ENCODE peak calls at places on chromosome 15, in six cellular contexts. K is PC-3, O is Karpas-422, X is HCT116, Y is GM23248, T is SK-N-SH. V is an unnamed sample. For H3K9me2, the result is how much of the 10 kb centered on the place peaks cover.

GRCh38 chr15:75067123-75067854 is 43.9 kb downstream of the PPCDC start:
- DNase-seq in K (peak), O (no peak), X (peak), Y (peak), T (no peak), V (peak)

GRCh38 chr15:39583586-39584265 is 2.8 kb downstream of the THBS1 start:
- DNase-seq in K (peak), O (peak), X (no peak), Y (peak), T (peak), V (peak)

GRCh38 chr15:34233614-34234013 is 8.8 kb downstream of the EMC4 start:
- DNase-seq in K (no peak), O (no peak), X (no peak), Y (no peak), T (no peak), V (no peak)

GRCh38 chr15:81450721-81451120 is 76.7 kb upstream of the TMC3 start:
- DNase-seq in K (no peak), O (no peak), X (no peak), Y (no peak), T (no peak), V (no peak)

GRCh38 chr15:48547305-48547704 is 98.2 kb downstream of the FBN1 start:
- DNase-seq in K (no peak), O (no peak), X (no peak), Y (peak), T (no peak), V (no peak)

GRCh38 chr15:31238369-31238768 is 88.3 kb upstream of the KLF13 start:
- DNase-seq in K (no peak), O (no peak), X (no peak), Y (no peak), T (no peak), V (no peak)

GRCh38 chr15:34644851-34645250 is 61.4 kb upstream of the GOLGA8B start:
- DNase-seq in K (no peak), O (no peak), X (no peak), Y (no peak), T (peak), V (no peak)

GRCh38 chr15:40047413-40048154 is 8.6 kb upstream of the SRP14 start:
- DNase-seq in K (peak), O (no peak), X (no peak), Y (peak), T (no peak), V (peak)

GRCh38 chr15:100670505-100671021 is 68.2 kb downstream of the ASB7 start:
- DNase-seq in K (no peak), O (no peak), X (no peak), Y (no peak), T (no peak), V (no peak)

DNA sequence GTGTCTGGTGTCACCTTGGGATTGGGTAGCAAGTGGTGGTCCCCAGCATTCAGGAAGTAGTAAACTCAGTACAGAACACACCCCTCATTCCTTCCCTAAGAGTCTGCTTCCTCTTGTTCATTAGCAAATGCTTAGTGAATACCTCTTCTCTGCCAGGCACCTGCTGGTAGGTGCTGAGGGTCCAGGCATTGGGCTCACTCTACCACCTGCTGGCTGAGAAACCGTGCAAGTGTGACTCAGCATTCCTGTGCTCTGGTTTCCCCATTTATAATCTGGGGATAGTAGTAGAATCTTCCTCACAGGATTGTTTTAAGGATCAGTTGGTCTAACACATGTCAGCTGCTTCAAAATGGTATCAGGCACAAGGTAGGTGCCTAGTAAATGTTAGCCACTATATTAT is 4.8 kb downstream of the SHF start:
- DNase-seq in K (no peak), O (peak), X (no peak), Y (no peak), T (no peak), V (no peak)
- H3K9ac ChIP-seq in K (no peak), O (peak), X (no peak), Y (no peak), T (no peak), V (no peak)

DNA sequence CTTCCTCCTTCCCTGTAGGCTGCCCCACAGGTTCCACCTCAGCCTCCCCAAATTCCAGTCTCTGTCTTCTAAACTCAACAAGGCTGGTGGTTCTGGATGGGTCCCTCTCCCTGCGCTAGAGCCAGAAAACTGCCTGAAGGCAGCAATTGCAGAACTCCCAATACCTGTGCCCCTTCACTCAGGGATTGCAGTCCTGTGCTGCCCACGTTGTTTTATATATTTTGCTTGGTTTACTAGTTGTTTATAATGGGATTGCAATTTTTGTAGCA is 14.8 kb upstream of the NPTN start:
- DNase-seq in K (no peak), O (no peak), X (no peak), Y (no peak), T (no peak), V (no peak)
- H3K9me2 ChIP-seq in K (under half), O (under half), X (under half), Y (under half), T (under half), V (under half)

GRCh38 chr15:67084561-67084960 is 19.2 kb downstream of the SMAD3 start:
- DNase-seq in K (no peak), O (no peak), X (no peak), Y (no peak), T (no peak), V (no peak)

GRCh38 chr15:67083135-67083766 is 17.8 kb downstream of the SMAD3 start:
- DNase-seq in K (no peak), O (no peak), X (no peak), Y (peak), T (no peak), V (no peak)

GRCh38 chr15:67080118-67080899 is 14.9 kb downstream of the SMAD3 start:
- DNase-seq in K (no peak), O (no peak), X (no peak), Y (peak), T (no peak), V (peak)

GRCh38 chr15:67080900-67081431 is 15.6 kb downstream of the SMAD3 start:
- DNase-seq in K (peak), O (peak), X (no peak), Y (peak), T (no peak), V (peak)

GRCh38 chr15:67082007-67082536 is 16.7 kb downstream of the SMAD3 start:
- DNase-seq in K (peak), O (no peak), X (no peak), Y (no peak), T (no peak), V (peak)
- H3K9ac ChIP-seq in K (no peak), O (no peak), X (no peak), Y (peak), T (no peak), V (no peak)

GRCh38 chr15:44668925-44669324 is 5.5 kb upstream of the SPG11 start:
- DNase-seq in K (no peak), O (no peak), X (no peak), Y (no peak), T (no peak), V (peak)

GRCh38 chr15:44675911-44676310 is 12.4 kb upstream of the SPG11 start:
- DNase-seq in K (no peak), O (no peak), X (no peak), Y (no peak), T (no peak), V (no peak)

GRCh38 chr15:44670087-44670945 is 6.9 kb upstream of the SPG11 start:
- DNase-seq in K (no peak), O (no peak), X (no peak), Y (no peak), T (no peak), V (no peak)

GRCh38 chr15:44676676-44677075 is 13.2 kb upstream of the SPG11 start:
- DNase-seq in K (no peak), O (no peak), X (no peak), Y (no peak), T (no peak), V (peak)

GRCh38 chr15:44673639-44674038 is 10.2 kb upstream of the SPG11 start:
- DNase-seq in K (no peak), O (no peak), X (no peak), Y (no peak), T (no peak), V (no peak)
- H3K9me2 ChIP-seq in K (under half), O (under half), X (under half), Y (under half), T (under half), V (under half)

GRCh38 chr15:72176155-72176554 is 21.4 kb downstream of the GRAMD2A start:
- DNase-seq in K (no peak), O (no peak), X (no peak), Y (no peak), T (no peak), V (no peak)

GRCh38 chr15:72180771-72181324 is 16.7 kb downstream of the GRAMD2A start:
- DNase-seq in K (no peak), O (no peak), X (no peak), Y (no peak), T (no peak), V (no peak)

GRCh38 chr15:72179950-72180581 is 17.5 kb downstream of the GRAMD2A start:
- DNase-seq in K (no peak), O (no peak), X (no peak), Y (no peak), T (no peak), V (no peak)

GRCh38 chr15:72176743-72177142 is 20.8 kb downstream of the GRAMD2A start:
- DNase-seq in K (no peak), O (no peak), X (no peak), Y (no peak), T (no peak), V (no peak)

GRCh38 chr15:72178976-72179585 is 18.5 kb downstream of the GRAMD2A start:
- DNase-seq in K (no peak), O (no peak), X (no peak), Y (no peak), T (no peak), V (no peak)
- H3K9ac ChIP-seq in K (no peak), O (no peak), X (no peak), Y (no peak), T (no peak), V (no peak)

GRCh38 chr15:76334438-76335004 is 2.1 kb upstream of the ISL2 start:
- DNase-seq in K (no peak), O (no peak), X (no peak), Y (no peak), T (no peak), V (no peak)
- H3K9me2 ChIP-seq in K (under half), O (under half), X (under half), Y (under half), T (under half), V (under half)

GRCh38 chr15:55589297-55589696 is 1.2 kb upstream of the PYGO1 start:
- DNase-seq in K (no peak), O (no peak), X (no peak), Y (no peak), T (peak), V (no peak)

GRCh38 chr15:55587321-55588069 is 650 bp downstream of the PYGO1 start:
- DNase-seq in K (peak), O (no peak), X (no peak), Y (peak), T (peak), V (peak)

GRCh38 chr15:55588818-55589122 is 625 bp upstream of the PYGO1 start:
- DNase-seq in K (peak), O (no peak), X (no peak), Y (no peak), T (no peak), V (no peak)

GRCh38 chr15:55586808-55587207 is 1.3 kb downstream of the PYGO1 start:
- DNase-seq in K (no peak), O (no peak), X (no peak), Y (peak), T (no peak), V (no peak)

GRCh38 chr15:55588070-55588817 is at the start of gene PYGO1:
- DNase-seq in K (peak), O (no peak), X (no peak), Y (peak), T (peak), V (peak)
- H3K9ac ChIP-seq in K (peak), O (no peak), X (peak), Y (peak), T (peak), V (peak)

GRCh38 chr15:57237282-57237642 is 139.0 kb upstream of the CGNL1 start:
- DNase-seq in K (no peak), O (no peak), X (no peak), Y (no peak), T (no peak), V (no peak)
- H3K9me2 ChIP-seq in K (under half), O (under half), X (under half), Y (under half), T (under half), V (under half)

V was measured in MM.1S.